ENCODE peak calls at places on chromosome X, in five cellular contexts. I, J, G, C and O are unnamed samples.

GRCh38 chrX:121579016-121579760 is 531.8 kb downstream of the GLUD2 start:
- DNase-seq in J (peak), C (peak), G (no peak), I (no peak), O (peak)

GRCh38 chrX:104137496-104137895 is 19.3 kb downstream of the SLC25A53 start:
- DNase-seq in C (peak), J (no peak), G (no peak), I (no peak), O (peak)

GRCh38 chrX:21958187-21958586 is 17.7 kb downstream of the SMS start:
- DNase-seq in C (no peak), I (no peak), G (no peak), J (no peak), O (no peak)

GRCh38 chrX:11724122-11725017 is 33.7 kb upstream of the MSL3 start:
- DNase-seq in G (no peak), I (no peak), J (peak), C (peak), O (peak)

GRCh38 chrX:128781506-128781905 is 729.3 kb upstream of the ACTRT1 start:
- DNase-seq in J (peak), C (no peak), I (no peak), G (no peak), O (peak)

GRCh38 chrX:41599507-41599906 is 89.3 kb upstream of the GPR34 start:
- DNase-seq in C (no peak), I (no peak), J (no peak), G (no peak), O (no peak)

GRCh38 chrX:123797543-123798447 is 62.1 kb upstream of the XIAP start:
- DNase-seq in J (no peak), G (no peak), I (no peak), C (no peak), O (peak)

GRCh38 chrX:1807301-1807731 is 192.5 kb downstream of the ASMT start:
- DNase-seq in I (peak), G (no peak), C (no peak), J (no peak), O (no peak)

GRCh38 chrX:42096262-42096939 is 173.0 kb upstream of the CASK start:
- DNase-seq in G (peak), C (peak), I (no peak), J (peak), O (no peak)

GRCh38 chrX:84363674-84364073 is 138.6 kb downstream of the HDX start:
- DNase-seq in I (no peak), J (no peak), C (no peak), G (no peak), O (no peak)

GRCh38 chrX:48648299-48648698 is 35.3 kb upstream of the WAS start:
- DNase-seq in C (peak), J (peak), G (peak), I (peak), O (peak)

GRCh38 chrX:150531467-150531866 is 37.0 kb upstream of the MTM1 start:
- DNase-seq in G (no peak), J (no peak), C (no peak), I (no peak), O (no peak)

GRCh38 chrX:42934020-42934701 is 156.2 kb upstream of the PPP1R2C start:
- DNase-seq in J (no peak), C (no peak), I (no peak), G (no peak), O (peak)

GRCh38 chrX:24424948-24425347 is 40.1 kb upstream of the PDK3 start:
- DNase-seq in I (no peak), G (peak), J (peak), C (peak), O (no peak)

GRCh38 chrX:28988246-28988645 is 401.0 kb downstream of the IL1RAPL1 start:
- DNase-seq in J (no peak), I (no peak), G (no peak), C (no peak), O (no peak)

GRCh38 chrX:53257166-53257565 is 24.2 kb downstream of the IQSEC2 start:
- DNase-seq in J (no peak), C (no peak), I (no peak), G (no peak), O (no peak)

GRCh38 chrX:110284159-110284558 is 33.7 kb downstream of the AMMECR1 start:
- DNase-seq in I (no peak), J (no peak), G (peak), C (peak), O (no peak)

GRCh38 chrX:63979480-63979879 is 194.5 kb upstream of the ARHGEF9 start:
- DNase-seq in J (no peak), I (no peak), C (no peak), G (no peak), O (no peak)

GRCh38 chrX:115560211-115560977 is 580 bp upstream of the PLS3 start:
- DNase-seq in C (peak), G (no peak), I (no peak), J (peak), O (no peak)

GRCh38 chrX:70436380-70436779 is 8.3 kb upstream of the DLG3 start:
- DNase-seq in C (no peak), I (no peak), G (no peak), J (no peak), O (peak)

GRCh38 chrX:78024349-78025108 is 55.1 kb upstream of the PGAM4 start:
- DNase-seq in G (no peak), C (peak), I (no peak), J (peak), O (peak)

GRCh38 chrX:6052111-6052745 is 176.4 kb downstream of the NLGN4X start:
- DNase-seq in C (no peak), I (no peak), G (no peak), J (no peak), O (no peak)

GRCh38 chrX:10841579-10841978 is 221.2 kb upstream of the MID1 start:
- DNase-seq in I (no peak), G (no peak), J (no peak), C (peak), O (no peak)

GRCh38 chrX:13808865-13809264 is 8.0 kb downstream of the GPM6B start:
- DNase-seq in G (no peak), J (no peak), I (no peak), C (peak), O (no peak)

GRCh38 chrX:68193786-68194185 is 239.5 kb downstream of the OPHN1 start:
- DNase-seq in C (no peak), I (no peak), J (no peak), G (no peak), O (no peak)

GRCh38 chrX:72478351-72478750 is 94.3 kb downstream of the HDAC8 start:
- DNase-seq in J (no peak), I (no peak), C (no peak), G (no peak), O (no peak)

GRCh38 chrX:111411591-111412371 is at the start of gene DCX:
- DNase-seq in G (no peak), C (no peak), J (no peak), I (no peak), O (no peak)

GRCh38 chrX:109822861-109823260 is 89.8 kb upstream of the ACSL4 start:
- DNase-seq in C (no peak), I (no peak), J (no peak), G (no peak), O (no peak)

GRCh38 chrX:45621356-45622041 is 420.8 kb upstream of the DIPK2B start:
- DNase-seq in G (peak), I (no peak), J (no peak), C (peak), O (no peak)

GRCh38 chrX:45794995-45795337 is 594.3 kb upstream of the DIPK2B start:
- DNase-seq in G (no peak), I (no peak), C (no peak), J (no peak), O (no peak)

GRCh38 chrX:154378799-154379568 is at the start of gene EMD:
- DNase-seq in G (peak), J (peak), I (peak), C (peak), O (peak)

GRCh38 chrX:29617276-29617675 is 598.1 kb upstream of the MAGEB2 start:
- DNase-seq in I (no peak), G (peak), C (peak), J (no peak), O (no peak)

GRCh38 chrX:135257469-135257868 is 5.6 kb downstream of the ETDA start:
- DNase-seq in C (no peak), I (no peak), G (no peak), J (no peak), O (no peak)
- TF ChIP-seq CTCF in C (no peak), I (no peak), G (no peak), J (no peak), O (no peak)

GRCh38 chrX:152817082-152817744 is 13.3 kb downstream of the CETN2 start:
- DNase-seq in G (no peak), I (no peak), J (peak), C (peak), O (peak)
- TF ChIP-seq CTCF in G (peak), I (peak), J (peak), C (peak), O (peak)

DNA sequence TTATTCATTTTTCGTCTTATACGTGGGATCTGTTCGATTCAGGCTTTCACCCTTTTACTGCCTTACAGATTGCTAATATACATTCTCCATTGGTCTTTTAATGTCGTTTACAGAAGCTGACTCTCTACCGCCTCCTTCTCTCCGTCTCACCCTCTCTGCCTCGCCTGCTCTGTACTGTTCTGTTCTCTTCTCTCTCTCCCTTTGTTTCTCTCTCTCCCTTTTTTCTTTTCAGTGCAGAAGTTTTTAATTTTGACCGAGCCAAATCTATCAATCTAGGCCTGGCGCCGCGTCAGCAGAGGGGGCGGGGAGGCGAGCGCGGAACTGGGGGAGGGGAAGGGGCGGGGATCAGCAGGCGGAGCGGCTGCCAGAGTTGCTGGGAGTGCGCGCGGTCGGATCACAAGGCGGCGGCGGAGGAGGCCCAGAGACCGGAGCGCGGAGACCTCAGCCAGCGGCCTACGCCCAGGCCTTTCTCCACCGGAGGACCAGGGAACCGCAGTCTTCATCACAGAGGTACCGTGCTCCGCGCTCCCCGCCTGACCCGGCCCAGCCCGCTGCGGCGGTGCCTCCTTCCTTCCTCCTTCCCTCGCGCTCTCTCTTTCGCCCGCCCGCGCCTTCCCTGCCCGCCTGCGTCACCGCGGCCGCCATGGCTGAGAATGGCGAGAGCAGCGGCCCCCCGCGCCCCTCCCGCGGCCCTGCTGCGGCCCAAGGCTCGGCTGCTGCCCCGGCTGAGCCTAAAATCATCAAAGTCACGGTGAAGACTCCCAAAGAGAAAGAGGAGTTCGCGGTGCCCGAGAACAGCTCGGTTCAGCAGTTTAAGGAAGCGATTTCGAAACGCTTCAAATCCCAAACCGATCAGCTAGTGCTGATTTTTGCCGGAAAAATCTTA is at the start of gene UBQLN2:
- DNase-seq in C (peak), J (peak), G (peak), I (no peak), O (peak)
- TF ChIP-seq CTCF in C (peak), J (peak), G (peak), I (no peak), O (no peak)

DNA sequence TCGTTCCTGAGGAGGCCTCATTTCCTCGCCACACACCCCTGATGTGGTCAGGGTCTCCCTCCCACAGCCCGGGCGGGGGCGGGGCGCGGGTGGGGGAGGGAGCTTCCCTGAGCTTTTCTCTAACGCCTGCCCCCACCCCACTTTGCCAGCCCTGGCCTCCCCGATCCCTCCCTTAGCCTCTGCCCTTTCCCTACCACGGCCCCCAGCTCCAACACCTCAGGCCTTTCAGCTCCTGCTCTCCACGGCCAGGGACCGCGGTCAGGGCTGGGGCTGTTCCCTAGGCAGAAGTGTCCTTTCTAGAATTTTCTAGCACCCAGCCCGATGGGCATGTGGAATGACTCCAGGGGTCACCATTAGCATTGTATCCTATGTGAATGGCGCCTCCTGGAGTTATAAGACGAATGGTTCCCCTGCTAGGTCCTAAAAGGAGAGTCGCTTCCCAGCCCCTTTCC is 201.3 kb upstream of the BCOR start:
- DNase-seq in J (peak), C (peak), I (no peak), G (no peak), O (peak)
- TF ChIP-seq CTCF in J (peak), C (peak), I (peak), G (peak), O (peak)

GRCh38 chrX:137164329-137164728 is 130.5 kb upstream of the GPR101 start:
- DNase-seq in I (no peak), J (no peak), G (no peak), C (no peak), O (no peak)

GRCh38 chrX:137171626-137172025 is 137.8 kb upstream of the GPR101 start:
- DNase-seq in G (no peak), J (no peak), I (no peak), C (no peak), O (no peak)

GRCh38 chrX:137166591-137166990 is 132.8 kb upstream of the GPR101 start:
- DNase-seq in C (no peak), G (no peak), J (peak), I (peak), O (peak)
- TF ChIP-seq CTCF in C (no peak), G (no peak), J (peak), I (peak), O (peak)

GRCh38 chrX:114344756-114345155 is 239.1 kb upstream of the HTR2C start:
- DNase-seq in C (peak), G (peak), I (no peak), J (peak), O (peak)
- TF ChIP-seq CTCF in C (peak), G (peak), I (no peak), J (peak), O (peak)

DNA sequence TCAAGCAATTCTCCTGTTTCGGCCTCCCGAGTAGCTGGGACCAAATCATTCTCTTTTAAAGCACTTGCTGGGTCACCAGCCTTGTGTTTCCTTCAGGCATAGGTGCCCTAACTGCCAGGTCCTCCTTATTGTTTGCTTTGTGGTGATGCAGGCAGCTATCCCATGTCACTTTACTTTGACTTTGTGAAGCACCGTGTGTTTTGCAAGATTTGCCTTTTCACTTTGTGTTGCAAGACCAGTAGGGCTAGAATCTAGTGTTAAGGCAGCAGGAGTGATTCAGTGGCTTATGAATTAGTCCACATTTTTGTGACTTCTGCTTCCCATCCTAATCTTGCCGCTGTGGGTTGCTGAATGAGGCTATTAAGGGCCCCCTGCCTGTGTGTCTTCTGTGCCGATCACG is 20.2 kb downstream of the SYAP1 start:
- DNase-seq in G (no peak), I (no peak), C (no peak), J (no peak), O (peak)
- TF ChIP-seq CTCF in G (no peak), I (no peak), C (no peak), J (no peak), O (no peak)